ENCODE peak calls at places on chromosomes 12 and 14, in four cellular contexts. V is HepG2, X is K562, R is SK-N-SH. C is an unnamed sample. For H3K27me3, the result is how much of the 10 kb centered on the place peaks cover.

GRCh38 chr14:76261371-76261811 is 109.7 kb downstream of the GPATCH2L start:
- DNase-seq in V (no peak), X (peak), R (no peak), C (no peak)

GRCh38 chr12:42767998-42768397 is 178.5 kb upstream of the PRICKLE1 start:
- DNase-seq in V (no peak), X (no peak), R (no peak), C (no peak)

GRCh38 chr14:48373993-48374392 is 698.6 kb upstream of the MDGA2 start:
- DNase-seq in V (no peak), X (no peak), R (no peak), C (no peak)

GRCh38 chr12:132471011-132471857 is 18.7 kb upstream of the FBRSL1 start:
- DNase-seq in V (peak), X (peak), R (no peak), C (no peak)

GRCh38 chr12:122593910-122594309 is 66.9 kb downstream of the KNTC1 start:
- DNase-seq in V (no peak), X (no peak), R (no peak), C (no peak)

GRCh38 chr14:104596451-104596918 is 8.1 kb downstream of the TMEM179 start:
- DNase-seq in V (no peak), X (no peak), R (peak), C (no peak)

GRCh38 chr12:74051848-74052247 is 485.8 kb upstream of the ATXN7L3B start:
- DNase-seq in V (no peak), X (no peak), R (no peak), C (no peak)

GRCh38 chr12:6639151-6639773 is 3.5 kb upstream of the LPAR5 start:
- DNase-seq in V (no peak), X (peak), R (peak), C (no peak)

GRCh38 chr14:96264850-96265249 is 8.8 kb downstream of the BDKRB1 start:
- DNase-seq in V (no peak), X (peak), R (no peak), C (no peak)

GRCh38 chr14:94888108-94888507 is 118.2 kb upstream of the GSC start:
- DNase-seq in V (no peak), X (no peak), R (no peak), C (no peak)

GRCh38 chr12:94127239-94128131 is 20.9 kb upstream of the PLXNC1 start:
- DNase-seq in V (no peak), X (peak), R (no peak), C (no peak)

GRCh38 chr12:42587564-42588307 is 1.8 kb downstream of the PRICKLE1 start:
- DNase-seq in V (peak), X (no peak), R (no peak), C (no peak)

GRCh38 chr14:62002636-62003035 is 240.4 kb downstream of the SNAPC1 start:
- DNase-seq in V (no peak), X (no peak), R (no peak), C (no peak)

GRCh38 chr12:89895101-89895500 is 186.5 kb upstream of the ATP2B1 start:
- DNase-seq in V (no peak), X (no peak), R (no peak), C (no peak)

GRCh38 chr14:95524706-95525512 is 8.5 kb upstream of the SYNE3 start:
- DNase-seq in V (peak), X (no peak), R (no peak), C (no peak)

GRCh38 chr14:90308561-90308960 is 23.2 kb downstream of the NRDE2 start:
- DNase-seq in V (no peak), X (no peak), R (no peak), C (no peak)

GRCh38 chr12:108097160-108097911 is 31.8 kb upstream of the WSCD2 start:
- DNase-seq in V (no peak), X (no peak), R (no peak), C (no peak)

GRCh38 chr12:31003861-31004640 is 69.6 kb upstream of the DDX11 start:
- DNase-seq in V (no peak), X (no peak), R (no peak), C (no peak)

GRCh38 chr12:109831929-109832328 is 1.3 kb downstream of the TRPV4 start:
- DNase-seq in V (no peak), X (no peak), R (no peak), C (no peak)

GRCh38 chr14:103372552-103373304 is 12.5 kb upstream of the MARK3 start:
- DNase-seq in V (peak), X (peak), R (no peak), C (no peak)

GRCh38 chr14:96038558-96038919 is 623 bp upstream of the C14orf132 start:
- DNase-seq in V (no peak), X (no peak), R (no peak), C (no peak)

GRCh38 chr12:60212159-60213000 is 616.6 kb downstream of the SLC16A7 start:
- DNase-seq in V (no peak), X (no peak), R (no peak), C (no peak)

GRCh38 chr12:96578526-96579125 is 89.2 kb downstream of the CFAP54 start:
- DNase-seq in V (peak), X (peak), R (peak), C (peak)

GRCh38 chr12:95621725-95622124 is 70.4 kb upstream of the USP44 start:
- DNase-seq in V (no peak), X (no peak), R (no peak), C (no peak)

GRCh38 chr14:71320734-71321555 is 413.7 kb downstream of the PCNX1 start:
- DNase-seq in V (no peak), X (peak), R (peak), C (no peak)

GRCh38 chr12:22064968-22065367 is 18.9 kb downstream of the CMAS start:
- DNase-seq in V (no peak), X (no peak), R (no peak), C (no peak)

GRCh38 chr12:85923767-85924331 is 49.8 kb downstream of the NTS start:
- DNase-seq in V (no peak), X (peak), R (peak), C (no peak)

GRCh38 chr12:109779382-109779781 is 53.8 kb downstream of the TRPV4 start:
- DNase-seq in V (peak), X (peak), R (no peak), C (no peak)

GRCh38 chr14:28300356-28300755 is 466.2 kb upstream of the FOXG1 start:
- DNase-seq in V (no peak), X (no peak), R (no peak), C (no peak)

GRCh38 chr14:28297559-28297958 is 469.0 kb upstream of the FOXG1 start:
- DNase-seq in V (no peak), X (no peak), R (no peak), C (no peak)

GRCh38 chr14:28301179-28301578 is 465.4 kb upstream of the FOXG1 start:
- DNase-seq in V (no peak), X (no peak), R (no peak), C (no peak)

GRCh38 chr14:28298156-28298555 is 468.4 kb upstream of the FOXG1 start:
- DNase-seq in V (no peak), X (no peak), R (no peak), C (no peak)

DNA sequence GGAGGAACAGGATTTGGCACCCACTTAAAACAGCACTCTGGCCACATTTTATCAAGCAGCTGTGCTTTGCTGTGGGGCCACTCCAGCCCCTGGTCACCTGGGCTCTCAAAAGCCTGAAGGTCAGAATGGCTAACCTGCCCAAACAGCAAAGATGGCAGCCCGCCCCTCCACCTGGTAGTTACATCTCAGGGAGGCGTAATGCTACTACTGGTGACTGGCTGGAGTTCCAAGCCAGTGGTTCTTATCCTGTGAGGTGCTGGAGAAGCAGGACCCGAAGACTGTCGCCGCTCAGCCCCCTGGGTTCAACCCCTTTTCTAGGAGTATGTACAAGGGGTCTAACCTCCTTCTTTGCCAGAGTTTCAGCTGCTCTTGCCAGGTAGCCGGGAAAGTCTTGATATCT is 467.4 kb upstream of the FOXG1 start:
- DNase-seq in V (no peak), X (no peak), R (no peak), C (no peak)
- TF ChIP-seq REST in V (no peak), X (no peak), R (no peak), C (no peak)

GRCh38 chr12:52687527-52688385 is 7.5 kb upstream of the KRT1 start:
- DNase-seq in V (no peak), X (no peak), R (no peak), C (no peak)

GRCh38 chr12:52686756-52687487 is 6.7 kb upstream of the KRT1 start:
- DNase-seq in V (no peak), X (no peak), R (no peak), C (no peak)

GRCh38 chr12:52685406-52685890 is 5.2 kb upstream of the KRT1 start:
- DNase-seq in V (no peak), X (no peak), R (no peak), C (no peak)

GRCh38 chr12:52684431-52684830 is 4.2 kb upstream of the KRT1 start:
- DNase-seq in V (no peak), X (no peak), R (no peak), C (no peak)

GRCh38 chr12:52686063-52686462 is 5.9 kb upstream of the KRT1 start:
- DNase-seq in V (no peak), X (no peak), R (no peak), C (no peak)
- H3K27me3 ChIP-seq in V (under half), X (under half), R (half or more), C (under half)

DNA sequence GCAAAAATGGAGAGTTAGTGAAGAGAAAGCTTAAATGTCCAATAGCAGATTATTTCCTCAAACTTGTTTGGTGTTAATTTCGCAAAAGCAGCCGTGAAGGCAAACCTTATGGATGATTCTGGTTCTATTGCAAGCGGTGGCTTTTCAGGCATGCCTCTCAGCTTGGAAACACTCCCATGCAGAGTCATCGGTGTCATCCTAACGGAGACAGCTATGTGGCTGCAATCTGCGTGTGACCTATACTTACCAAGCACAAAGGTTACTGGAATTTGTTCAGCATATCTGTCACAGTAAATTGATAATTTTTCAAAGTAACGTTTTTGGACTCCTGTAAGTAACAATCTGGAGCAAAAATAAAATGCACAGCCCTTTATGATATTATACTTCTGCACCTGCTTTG is 5.0 kb downstream of the BEST3 start:
- DNase-seq in V (no peak), X (no peak), R (no peak), C (no peak)
- TF ChIP-seq EP300 in V (no peak), X (no peak), R (no peak), C (no peak)

GRCh38 chr12:27244680-27245005 is 557 bp downstream of the STK38L start:
- DNase-seq in V (no peak), X (no peak), R (no peak), C (no peak)

GRCh38 chr12:27246141-27246540 is 2.1 kb downstream of the STK38L start:
- DNase-seq in V (no peak), X (no peak), R (no peak), C (no peak)

GRCh38 chr12:27243006-27243405 is 1.1 kb upstream of the STK38L start:
- DNase-seq in V (no peak), X (no peak), R (no peak), C (no peak)

GRCh38 chr12:27245039-27245438 is 953 bp downstream of the STK38L start:
- DNase-seq in V (no peak), X (no peak), R (no peak), C (no peak)

GRCh38 chr12:27243804-27244679 is at the start of gene STK38L:
- DNase-seq in V (peak), X (peak), R (peak), C (peak)
- TF ChIP-seq REST in V (no peak), X (no peak), R (no peak), C (no peak)

GRCh38 chr12:130164216-130164542 is 1.9 kb downstream of the FZD10 start:
- DNase-seq in V (no peak), X (no peak), R (no peak), C (no peak)

GRCh38 chr12:130162771-130163460 is 652 bp downstream of the FZD10 start:
- DNase-seq in V (no peak), X (no peak), R (peak), C (no peak)

GRCh38 chr12:130162267-130162666 is at the start of gene FZD10:
- DNase-seq in V (no peak), X (no peak), R (peak), C (no peak)

GRCh38 chr12:130164931-130165330 is 2.7 kb downstream of the FZD10 start:
- DNase-seq in V (no peak), X (no peak), R (no peak), C (no peak)

GRCh38 chr12:130163461-130164215 is 1.4 kb downstream of the FZD10 start:
- DNase-seq in V (no peak), X (no peak), R (no peak), C (no peak)
- H3K27me3 ChIP-seq in V (under half), X (under half), R (under half), C (under half)

DNA sequence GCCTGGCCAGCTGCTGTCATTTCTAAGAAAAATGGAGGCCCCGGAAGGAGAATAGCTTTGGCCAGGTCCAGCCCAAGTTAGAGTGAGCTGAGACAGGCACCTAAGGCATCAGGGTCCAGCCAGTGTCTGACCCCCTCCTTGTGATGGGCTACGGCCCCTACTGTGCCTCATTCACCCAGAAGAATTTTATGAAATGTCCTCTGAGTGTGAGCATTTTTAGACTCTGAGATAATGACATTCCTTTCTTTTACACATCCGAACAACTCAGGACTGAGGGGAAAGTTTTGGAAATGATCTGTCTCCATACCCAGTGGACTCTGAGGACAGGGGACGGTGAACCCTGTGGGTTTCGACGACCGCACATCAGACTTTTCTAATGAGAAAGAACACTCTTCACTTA is 50.4 kb downstream of the SLC24A4 start:
- DNase-seq in V (no peak), X (no peak), R (no peak), C (no peak)
- TF ChIP-seq EP300 in V (no peak), X (no peak), R (no peak), C (no peak)

C was measured in GM12878.